ENCODE peak calls at places on chromosomes 11 and 22, in seven cellular contexts. Q is posterior vena cava; A is stimulated activated CD4-positive, alpha-beta T cell treated with anti-CD3 and anti-CD28 coated beads, Interleukin-15, amount 100 ng/mL, for 48 hours; I is NAMALWA; X is CD8-positive, alpha-beta T cell; M is ACHN; N is NCI-H187. L is an unnamed sample.

GRCh38 chr11:74253361-74253760 is 58.1 kb downstream of the P4HA3 start:
- DNase-seq in Q (no peak), A (no peak), I (no peak), X (no peak), M (no peak), N (no peak), L (no peak)

GRCh38 chr11:1395773-1396374 is 6.1 kb downstream of the BRSK2 start:
- DNase-seq in Q (no peak), A (no peak), I (no peak), X (no peak), M (no peak), N (no peak), L (no peak)

GRCh38 chr11:5269715-5270147 is at the start of gene HBE1:
- DNase-seq in Q (no peak), A (no peak), I (no peak), X (no peak), M (no peak), N (no peak), L (no peak)

GRCh38 chr22:24516301-24516737 is 21.2 kb downstream of the UPB1 start:
- DNase-seq in Q (no peak), A (no peak), I (no peak), X (no peak), M (peak), N (no peak), L (no peak)

GRCh38 chr11:125990244-125990643 is 44.4 kb downstream of the VSIG10L2 start:
- DNase-seq in Q (no peak), A (no peak), I (no peak), X (no peak), M (no peak), N (peak), L (no peak)

GRCh38 chr11:77151804-77152513 is 23.9 kb downstream of the MYO7A start:
- DNase-seq in Q (no peak), A (peak), I (no peak), X (peak), M (no peak), N (no peak), L (no peak)

GRCh38 chr11:118151421-118151820 is 1.2 kb downstream of the SCN4B start:
- DNase-seq in Q (no peak), A (no peak), I (peak), X (no peak), M (no peak), N (no peak), L (no peak)

GRCh38 chr22:17592201-17592600 is 28.9 kb downstream of the SLC25A18 start:
- DNase-seq in Q (peak), A (no peak), I (no peak), X (no peak), M (no peak), N (no peak), L (no peak)

GRCh38 chr11:82527185-82527584 is 206.5 kb downstream of the FAM181B start:
- DNase-seq in Q (no peak), A (no peak), I (no peak), X (no peak), M (no peak), N (no peak), L (no peak)

GRCh38 chr11:12695221-12695794 is 21.1 kb downstream of the TEAD1 start:
- DNase-seq in Q (no peak), A (no peak), I (no peak), X (no peak), M (no peak), N (no peak), L (no peak)

GRCh38 chr22:41702763-41703162 is 3.5 kb downstream of the MEI1 start:
- DNase-seq in Q (no peak), A (no peak), I (no peak), X (no peak), M (no peak), N (no peak), L (no peak)

L was measured in aorta.